ENCODE peak calls at places on chromosomes 2 and 18, in eight cellular contexts. One of them, this sample, is unnamed.
A peak's percentile ranks its signal among the peaks of the same experiment; 100 is the strongest.

GRCh38 chr2:186917866-186918265 is 68.9 kb upstream of the ZSWIM2 start:
- DNase-seq in cardiac muscle cell: no peak
- DNase-seq in iris pigment epithelial cell: no peak
- DNase-seq in NCI-H774: no peak
- DNase-seq in kidney glomerular epithelial cell: no peak
- DNase-seq in HFFc6: peak; percentile 4
- DNase-seq in lower leg skin: no peak
- DNase-seq in T-cell: no peak
- DNase-seq in this sample: no peak

GRCh38 chr2:8677646-8678592 is 3.9 kb upstream of the ID2 start:
- DNase-seq in T-cell: peak; percentile 27
- DNase-seq in kidney glomerular epithelial cell: peak; percentile 76
- DNase-seq in NCI-H774: peak; percentile 65
- DNase-seq in lower leg skin: peak; percentile 58
- DNase-seq in cardiac muscle cell: peak; percentile 71
- DNase-seq in iris pigment epithelial cell: peak; percentile 58
- DNase-seq in HFFc6: peak; percentile 53
- DNase-seq in this sample: peak; percentile 73

GRCh38 chr2:207046642-207047213 is 107.4 kb downstream of the CPO start:
- DNase-seq in HFFc6: no peak
- DNase-seq in kidney glomerular epithelial cell: no peak
- DNase-seq in T-cell: peak; percentile 10
- DNase-seq in lower leg skin: no peak
- DNase-seq in NCI-H774: no peak
- DNase-seq in iris pigment epithelial cell: peak; percentile 39
- DNase-seq in cardiac muscle cell: peak; percentile 72
- DNase-seq in this sample: no peak

GRCh38 chr2:152587187-152587947 is 129.9 kb downstream of the PRPF40A start:
- DNase-seq in lower leg skin: no peak
- DNase-seq in iris pigment epithelial cell: peak; percentile 40
- DNase-seq in kidney glomerular epithelial cell: no peak
- DNase-seq in HFFc6: peak; percentile 15
- DNase-seq in NCI-H774: no peak
- DNase-seq in cardiac muscle cell: no peak
- DNase-seq in T-cell: no peak
- DNase-seq in this sample: no peak

GRCh38 chr2:197946562-197946961 is 142.2 kb downstream of the PLCL1 start:
- DNase-seq in HFFc6: no peak
- DNase-seq in cardiac muscle cell: no peak
- DNase-seq in kidney glomerular epithelial cell: no peak
- DNase-seq in iris pigment epithelial cell: no peak
- DNase-seq in lower leg skin: peak; percentile 30
- DNase-seq in NCI-H774: peak; percentile 9
- DNase-seq in T-cell: no peak
- DNase-seq in this sample: no peak

GRCh38 chr2:66545227-66545626 is 110.3 kb downstream of the MEIS1 start:
- DNase-seq in T-cell: no peak
- DNase-seq in lower leg skin: no peak
- DNase-seq in kidney glomerular epithelial cell: no peak
- DNase-seq in HFFc6: no peak
- DNase-seq in NCI-H774: no peak
- DNase-seq in iris pigment epithelial cell: no peak
- DNase-seq in cardiac muscle cell: no peak
- DNase-seq in this sample: no peak

GRCh38 chr2:171923206-171923605 is 945 bp downstream of the HAT1 start:
- DNase-seq in HFFc6: peak; percentile 62
- DNase-seq in iris pigment epithelial cell: peak; percentile 49
- DNase-seq in NCI-H774: peak; percentile 12
- DNase-seq in cardiac muscle cell: peak; percentile 72
- DNase-seq in kidney glomerular epithelial cell: no peak
- DNase-seq in lower leg skin: no peak
- DNase-seq in T-cell: no peak
- DNase-seq in this sample: peak; percentile 37

GRCh38 chr2:57890462-57890861 is 156.1 kb upstream of the VRK2 start:
- DNase-seq in NCI-H774: no peak
- DNase-seq in iris pigment epithelial cell: peak; percentile 30
- DNase-seq in T-cell: no peak
- DNase-seq in HFFc6: peak; percentile 83
- DNase-seq in lower leg skin: no peak
- DNase-seq in kidney glomerular epithelial cell: no peak
- DNase-seq in cardiac muscle cell: no peak
- DNase-seq in this sample: no peak

GRCh38 chr2:143192085-143192484 is 62.9 kb downstream of the ARHGAP15 start:
- DNase-seq in HFFc6: no peak
- DNase-seq in kidney glomerular epithelial cell: no peak
- DNase-seq in NCI-H774: no peak
- DNase-seq in T-cell: no peak
- DNase-seq in iris pigment epithelial cell: no peak
- DNase-seq in cardiac muscle cell: no peak
- DNase-seq in lower leg skin: no peak
- DNase-seq in this sample: no peak

GRCh38 chr2:235113854-235114253 is 162.0 kb downstream of the SH3BP4 start:
- DNase-seq in T-cell: no peak
- DNase-seq in kidney glomerular epithelial cell: no peak
- DNase-seq in NCI-H774: no peak
- DNase-seq in iris pigment epithelial cell: no peak
- DNase-seq in cardiac muscle cell: no peak
- DNase-seq in lower leg skin: no peak
- DNase-seq in HFFc6: no peak
- DNase-seq in this sample: no peak

GRCh38 chr18:59459352-59460059 is 100.4 kb upstream of the LMAN1 start:
- DNase-seq in cardiac muscle cell: peak; percentile 82
- DNase-seq in iris pigment epithelial cell: peak; percentile 67
- DNase-seq in kidney glomerular epithelial cell: peak; percentile 25
- DNase-seq in T-cell: no peak
- DNase-seq in lower leg skin: no peak
- DNase-seq in NCI-H774: peak; percentile 20
- DNase-seq in HFFc6: peak; percentile 59
- DNase-seq in this sample: peak; percentile 3

GRCh38 chr2:214830794-214831346 is 21.4 kb upstream of the BARD1 start:
- DNase-seq in iris pigment epithelial cell: peak; percentile 58
- DNase-seq in NCI-H774: no peak
- DNase-seq in kidney glomerular epithelial cell: peak; percentile 4
- DNase-seq in lower leg skin: no peak
- DNase-seq in HFFc6: no peak
- DNase-seq in cardiac muscle cell: peak; percentile 36
- DNase-seq in T-cell: no peak
- DNase-seq in this sample: peak; percentile 7

GRCh38 chr2:65456074-65456473 is 23.7 kb upstream of the SPRED2 start:
- DNase-seq in kidney glomerular epithelial cell: peak; percentile 91
- DNase-seq in HFFc6: peak; percentile 72
- DNase-seq in cardiac muscle cell: peak; percentile 60
- DNase-seq in T-cell: no peak
- DNase-seq in iris pigment epithelial cell: peak; percentile 72
- DNase-seq in lower leg skin: no peak
- DNase-seq in NCI-H774: no peak
- DNase-seq in this sample: no peak

GRCh38 chr2:197079832-197080555 is 153.5 kb upstream of the PGAP1 start:
- DNase-seq in lower leg skin: no peak
- DNase-seq in iris pigment epithelial cell: no peak
- DNase-seq in NCI-H774: peak; percentile 42
- DNase-seq in T-cell: no peak
- DNase-seq in cardiac muscle cell: peak; percentile 16
- DNase-seq in HFFc6: no peak
- DNase-seq in kidney glomerular epithelial cell: no peak
- DNase-seq in this sample: no peak

GRCh38 chr2:152098033-152098797 is 629 bp downstream of the CACNB4 start:
- DNase-seq in HFFc6: no peak
- DNase-seq in NCI-H774: no peak
- DNase-seq in iris pigment epithelial cell: peak; percentile 12
- DNase-seq in cardiac muscle cell: peak; percentile 14
- DNase-seq in T-cell: no peak
- DNase-seq in lower leg skin: no peak
- DNase-seq in kidney glomerular epithelial cell: no peak
- DNase-seq in this sample: no peak

GRCh38 chr2:179036353-179036905 is 13.5 kb downstream of the CCDC141 start:
- DNase-seq in NCI-H774: no peak
- DNase-seq in cardiac muscle cell: no peak
- DNase-seq in kidney glomerular epithelial cell: no peak
- DNase-seq in lower leg skin: no peak
- DNase-seq in HFFc6: no peak
- DNase-seq in T-cell: no peak
- DNase-seq in iris pigment epithelial cell: no peak
- DNase-seq in this sample: no peak

GRCh38 chr2:44547713-44548112 is 186.0 kb downstream of the CAMKMT start:
- DNase-seq in T-cell: no peak
- DNase-seq in HFFc6: no peak
- DNase-seq in kidney glomerular epithelial cell: no peak
- DNase-seq in cardiac muscle cell: no peak
- DNase-seq in iris pigment epithelial cell: no peak
- DNase-seq in lower leg skin: no peak
- DNase-seq in NCI-H774: no peak
- DNase-seq in this sample: no peak